ENCODE peak calls at places on chromosomes 12 and 14, in five cellular contexts. W is HL-60, T is esophagus muscularis mucosa, O is stomach, V is transverse colon. E is an unnamed sample.

GRCh38 chr12:112046003-112046402 is 32.8 kb downstream of the ERP29 start:
- DNase-seq in W (no peak), T (no peak), O (no peak), V (no peak), E (no peak)

GRCh38 chr12:96204381-96204780 is 10.2 kb downstream of the ELK3 start:
- DNase-seq in W (no peak), T (no peak), O (no peak), V (no peak), E (no peak)

GRCh38 chr14:23568600-23569310 is 1.2 kb upstream of the AP1G2 start:
- DNase-seq in W (peak; percentile 58), T (no peak), O (no peak), V (no peak), E (no peak)

GRCh38 chr12:108629824-108630476 is 3.7 kb downstream of the SELPLG start:
- DNase-seq in W (peak; percentile 54), T (no peak), O (no peak), V (no peak), E (no peak)

GRCh38 chr12:115895247-115895646 is 382.2 kb downstream of the MED13L start:
- DNase-seq in W (no peak), T (no peak), O (no peak), V (no peak), E (no peak)

GRCh38 chr12:106986135-106986534 is 811 bp downstream of the MTERF2 start:
- DNase-seq in W (no peak), T (no peak), O (no peak), V (no peak), E (no peak)

GRCh38 chr14:68583527-68584275 is 209.2 kb downstream of the ZFP36L1 start:
- DNase-seq in W (no peak), T (no peak), O (no peak), V (no peak), E (no peak)

GRCh38 chr14:32603992-32604391 is 274.9 kb downstream of the AKAP6 start:
- DNase-seq in W (no peak), T (no peak), O (no peak), V (no peak), E (no peak)

GRCh38 chr12:61629702-61630101 is 630.5 kb upstream of the USP15 start:
- DNase-seq in W (no peak), T (no peak), O (no peak), V (no peak), E (no peak)

GRCh38 chr12:48996794-48997718 is 2.1 kb downstream of the DDN start:
- DNase-seq in W (peak; percentile 80), T (peak; percentile 93), O (peak; percentile 81), V (peak; percentile 82), E (no peak)

GRCh38 chr14:32682219-32682618 is 256.5 kb upstream of the NPAS3 start:
- DNase-seq in W (no peak), T (no peak), O (no peak), V (no peak), E (no peak)

GRCh38 chr14:74514471-74514932 is 20.9 kb downstream of the ISCA2 start:
- DNase-seq in W (peak; percentile 59), T (no peak), O (no peak), V (peak; percentile 20), E (no peak)

GRCh38 chr12:102694913-102695312 is 214.6 kb upstream of the IGF1 start:
- DNase-seq in W (no peak), T (no peak), O (peak; percentile 31), V (no peak), E (no peak)

GRCh38 chr12:102691773-102692555 is 211.6 kb upstream of the IGF1 start:
- DNase-seq in W (no peak), T (no peak), O (peak; percentile 29), V (no peak), E (no peak)

GRCh38 chr12:102690267-102690666 is 209.9 kb upstream of the IGF1 start:
- DNase-seq in W (no peak), T (no peak), O (peak; percentile 27), V (no peak), E (no peak)

DNA sequence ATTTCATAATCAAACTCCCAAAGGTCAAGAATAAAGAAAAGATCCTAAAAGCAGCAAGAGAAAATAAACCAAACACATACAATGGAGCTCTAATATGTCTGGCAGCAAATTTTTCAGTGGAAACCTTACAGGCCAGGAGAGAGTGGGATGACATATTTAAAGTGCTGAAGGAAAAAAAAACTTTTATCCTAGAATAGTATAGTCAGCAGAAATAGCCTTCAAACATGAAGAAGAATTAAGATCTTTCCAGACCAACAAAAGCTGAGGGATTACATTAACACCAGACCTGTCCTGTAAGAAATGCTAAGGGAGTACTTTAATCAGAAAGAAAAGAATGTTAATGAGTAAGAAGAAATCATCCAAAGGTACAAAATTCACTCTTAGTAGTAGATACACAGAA is 215.7 kb upstream of the IGF1 start:
- DNase-seq in W (no peak), T (no peak), O (no peak), V (no peak), E (no peak)
- TF ChIP-seq POLR2AphosphoS5 in W (no peak), T (no peak), O (no peak), V (no peak), E (no peak)

DNA sequence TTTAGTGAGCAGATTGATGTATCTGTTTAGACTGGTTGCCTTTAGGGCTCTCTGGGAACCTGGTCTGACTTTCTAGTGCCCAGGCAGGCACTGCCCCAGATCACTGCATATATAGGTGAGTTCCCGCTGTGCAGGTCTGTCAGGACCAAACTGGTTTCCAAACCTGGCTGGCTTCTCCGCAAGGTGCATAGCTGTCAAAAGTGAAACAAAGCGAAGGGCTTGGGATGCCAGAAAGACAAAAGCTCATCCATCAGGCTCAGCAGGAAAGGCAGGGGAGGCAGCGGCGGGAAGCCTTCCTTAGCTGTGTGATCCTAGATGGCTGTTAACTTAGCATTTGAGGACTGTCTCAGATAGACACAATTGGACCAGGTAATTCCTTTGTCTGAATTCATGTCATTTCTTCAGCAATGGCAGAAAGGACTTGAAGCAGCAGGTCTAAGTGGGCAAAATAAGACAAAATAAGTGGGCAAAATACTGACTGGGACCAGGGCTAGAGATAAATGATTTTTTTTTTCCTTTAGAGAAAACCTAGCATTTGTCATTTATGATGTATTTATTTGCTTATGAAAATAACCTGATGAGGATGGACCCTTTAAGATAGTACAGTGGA is 128.6 kb upstream of the DYRK2 start:
- DNase-seq in W (no peak), T (no peak), O (no peak), V (no peak), E (no peak)
- TF ChIP-seq POLR2AphosphoS5 in W (no peak), T (no peak), O (no peak), V (no peak), E (no peak)

GRCh38 chr12:47458273-47458672 is 247.6 kb downstream of the RPAP3 start:
- DNase-seq in W (no peak), T (no peak), O (no peak), V (no peak), E (no peak)
- TF ChIP-seq POLR2AphosphoS5 in W (no peak), T (no peak), O (no peak), V (no peak), E (no peak)

GRCh38 chr14:49992901-49993335 is 100.0 kb downstream of the ARF6 start:
- DNase-seq in W (no peak), T (no peak), O (no peak), V (no peak), E (no peak)
- TF ChIP-seq POLR2AphosphoS5 in W (no peak), T (peak; percentile 36), O (no peak), V (no peak), E (no peak)

DNA sequence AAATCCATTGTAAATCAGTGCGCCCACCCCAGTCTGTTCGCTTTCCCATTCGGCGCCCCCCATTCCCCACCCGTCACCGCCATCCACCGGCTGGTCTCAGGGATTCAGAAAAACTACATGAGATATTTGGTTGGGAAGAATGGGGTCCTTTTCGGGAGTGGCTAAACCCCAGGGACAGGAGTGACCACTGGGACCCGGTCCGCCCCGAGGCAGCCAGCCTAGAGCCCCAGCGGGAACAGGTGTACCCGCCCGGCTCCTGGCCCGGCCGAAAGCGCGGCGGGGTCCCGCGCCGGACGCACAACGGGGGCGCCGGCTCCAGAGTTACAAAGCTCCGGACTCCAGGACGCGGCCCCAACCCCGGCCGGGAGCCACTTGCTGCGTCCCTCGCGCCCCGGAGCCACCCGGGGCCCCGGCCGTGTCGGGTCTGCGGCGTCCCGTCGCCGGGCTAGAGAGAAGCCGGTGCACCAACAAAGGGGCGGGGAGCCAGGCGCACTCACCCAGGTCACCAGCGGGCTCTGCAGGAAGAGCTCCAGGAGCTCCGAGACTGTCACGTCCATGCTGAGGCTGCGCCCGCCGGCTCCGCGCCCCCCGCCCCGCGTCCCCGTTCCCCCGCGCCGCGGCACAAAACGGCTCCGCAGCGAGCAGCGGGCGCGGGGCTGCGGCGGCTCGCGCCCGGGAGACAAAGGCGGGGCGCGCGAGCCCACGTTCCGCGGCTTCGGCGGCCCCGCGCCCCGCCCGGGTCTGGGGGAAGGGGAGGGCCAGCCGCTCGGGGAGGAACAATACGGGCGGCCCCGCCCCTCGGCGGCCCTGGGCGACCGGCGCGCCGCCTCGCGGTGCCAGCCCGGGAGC is at the start of gene CCDC88C:
- DNase-seq in W (peak; percentile 77), T (no peak), O (peak; percentile 82), V (peak; percentile 82), E (no peak)
- TF ChIP-seq POLR2AphosphoS5 in W (no peak), T (peak; percentile 12), O (no peak), V (peak; percentile 28), E (no peak)

E was measured in SK-N-MC.